ENCODE peak calls at places on chromosomes 1 and 21, in five cellular contexts. One of them, this sample, is unnamed. For H3K9me3, the result is how much of the 10 kb centered on the place peaks cover.

GRCh38 chr1:191320062-191320461 is 838.2 kb upstream of the RGS18 start:
- DNase-seq in A549: no peak
- DNase-seq in OCI-LY7: no peak
- DNase-seq in IMR-90: no peak
- DNase-seq in psoas muscle: no peak
- DNase-seq in this sample: peak

GRCh38 chr1:162088281-162088969 is 18.9 kb downstream of the NOS1AP start:
- DNase-seq in IMR-90: peak
- DNase-seq in psoas muscle: no peak
- DNase-seq in A549: no peak
- DNase-seq in OCI-LY7: no peak
- DNase-seq in this sample: no peak

GRCh38 chr1:35931424-35932157 is 686 bp downstream of the AGO3 start:
- DNase-seq in psoas muscle: peak
- DNase-seq in OCI-LY7: no peak
- DNase-seq in IMR-90: peak
- DNase-seq in A549: no peak
- DNase-seq in this sample: peak

GRCh38 chr1:179840107-179840506 is 37.5 kb downstream of the TOR1AIP2 start:
- DNase-seq in psoas muscle: no peak
- DNase-seq in A549: no peak
- DNase-seq in IMR-90: no peak
- DNase-seq in OCI-LY7: no peak
- DNase-seq in this sample: no peak

GRCh38 chr21:44927587-44928461 is 7.1 kb upstream of the ITGB2 start:
- DNase-seq in A549: peak
- DNase-seq in psoas muscle: peak
- DNase-seq in IMR-90: peak
- DNase-seq in OCI-LY7: peak
- DNase-seq in this sample: no peak

GRCh38 chr1:204286841-204287387 is 72.8 kb downstream of the PLEKHA6 start:
- DNase-seq in IMR-90: no peak
- DNase-seq in OCI-LY7: peak
- DNase-seq in A549: peak
- DNase-seq in psoas muscle: no peak
- DNase-seq in this sample: no peak

GRCh38 chr1:230071316-230071715 is 4.3 kb downstream of the GALNT2 start:
- DNase-seq in psoas muscle: no peak
- DNase-seq in IMR-90: no peak
- DNase-seq in OCI-LY7: no peak
- DNase-seq in A549: no peak
- DNase-seq in this sample: no peak

GRCh38 chr21:45835301-45836267 is 146.0 kb upstream of the COL6A1 start:
- DNase-seq in OCI-LY7: no peak
- DNase-seq in psoas muscle: no peak
- DNase-seq in A549: no peak
- DNase-seq in IMR-90: no peak
- DNase-seq in this sample: peak

GRCh38 chr1:5999711-6000443 is 7.7 kb upstream of the NPHP4 start:
- DNase-seq in psoas muscle: peak
- DNase-seq in A549: no peak
- DNase-seq in OCI-LY7: no peak
- DNase-seq in IMR-90: no peak
- DNase-seq in this sample: no peak

GRCh38 chr21:37366488-37367300 is at the start of gene DYRK1A:
- DNase-seq in IMR-90: peak
- DNase-seq in psoas muscle: peak
- DNase-seq in A549: peak
- DNase-seq in OCI-LY7: peak
- DNase-seq in this sample: peak

GRCh38 chr1:192512426-192513125 is 63.0 kb upstream of the RGS1 start:
- DNase-seq in OCI-LY7: no peak
- DNase-seq in IMR-90: no peak
- DNase-seq in A549: no peak
- DNase-seq in psoas muscle: no peak
- DNase-seq in this sample: no peak

GRCh38 chr1:192506741-192507155 is 68.8 kb upstream of the RGS1 start:
- DNase-seq in A549: peak
- DNase-seq in psoas muscle: no peak
- DNase-seq in OCI-LY7: peak
- DNase-seq in IMR-90: peak
- DNase-seq in this sample: no peak
- TF ChIP-seq CTCF in A549: peak
- TF ChIP-seq CTCF in psoas muscle: no peak
- TF ChIP-seq CTCF in OCI-LY7: peak
- TF ChIP-seq CTCF in IMR-90: peak
- TF ChIP-seq CTCF in this sample: peak

GRCh38 chr1:28737245-28738137 is 751 bp downstream of the YTHDF2 start:
- DNase-seq in OCI-LY7: peak
- DNase-seq in psoas muscle: peak
- DNase-seq in IMR-90: peak
- DNase-seq in A549: peak
- DNase-seq in this sample: peak

GRCh38 chr1:28744184-28744583 is 7.4 kb downstream of the YTHDF2 start:
- DNase-seq in IMR-90: no peak
- DNase-seq in OCI-LY7: no peak
- DNase-seq in A549: no peak
- DNase-seq in psoas muscle: no peak
- DNase-seq in this sample: no peak

GRCh38 chr1:28735961-28736449 is 735 bp upstream of the YTHDF2 start:
- DNase-seq in IMR-90: no peak
- DNase-seq in psoas muscle: no peak
- DNase-seq in A549: no peak
- DNase-seq in OCI-LY7: no peak
- DNase-seq in this sample: no peak

GRCh38 chr1:28736450-28737244 is at the start of gene YTHDF2:
- DNase-seq in A549: peak
- DNase-seq in IMR-90: peak
- DNase-seq in psoas muscle: peak
- DNase-seq in OCI-LY7: peak
- DNase-seq in this sample: peak

DNA sequence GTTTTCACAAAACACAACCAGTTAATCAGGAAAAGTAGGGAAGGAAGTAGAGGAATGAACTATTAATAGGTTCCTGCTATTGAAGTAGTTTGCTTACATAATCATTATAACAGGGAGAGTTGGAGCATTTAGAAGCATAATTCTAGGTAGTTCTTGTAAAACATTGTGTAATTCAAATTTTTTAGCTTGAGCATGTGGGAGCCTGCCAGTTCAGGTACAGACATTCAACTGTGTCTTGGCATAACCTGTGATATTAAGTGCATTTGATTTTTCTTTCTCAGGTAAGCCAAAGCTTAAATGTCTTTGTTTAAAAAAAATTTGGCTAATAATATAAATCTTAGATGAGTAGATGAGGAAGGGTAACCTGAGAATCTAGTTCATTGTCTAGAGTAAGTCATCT is 3.4 kb downstream of the YTHDF2 start:
- DNase-seq in IMR-90: no peak
- DNase-seq in OCI-LY7: no peak
- DNase-seq in A549: no peak
- DNase-seq in psoas muscle: no peak
- DNase-seq in this sample: no peak
- H3K4me3 ChIP-seq in IMR-90: no peak
- H3K4me3 ChIP-seq in OCI-LY7: peak
- H3K4me3 ChIP-seq in A549: no peak
- H3K4me3 ChIP-seq in psoas muscle: peak
- H3K4me3 ChIP-seq in this sample: no peak

DNA sequence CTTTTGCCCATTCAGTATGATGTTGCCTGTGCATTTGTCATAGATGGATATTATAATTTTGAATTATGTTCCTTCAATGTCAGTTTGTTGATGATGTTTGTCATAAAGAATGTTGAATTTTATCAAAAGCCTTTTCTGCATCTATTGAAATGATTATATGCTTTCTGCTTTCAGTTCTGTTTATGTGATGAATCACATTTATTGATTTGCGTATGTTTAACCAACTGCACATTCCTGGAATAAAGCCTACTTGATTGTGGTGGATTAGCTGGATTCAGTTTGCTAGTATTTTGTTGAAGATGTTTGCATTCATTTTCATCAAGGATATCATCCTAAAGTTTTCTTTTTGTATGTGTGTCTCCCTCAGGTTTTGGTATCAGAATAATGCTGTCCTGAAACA is 5.7 kb upstream of the OR2M4 start:
- DNase-seq in A549: no peak
- DNase-seq in OCI-LY7: no peak
- DNase-seq in IMR-90: no peak
- DNase-seq in psoas muscle: no peak
- DNase-seq in this sample: no peak
- H3K9me3 ChIP-seq in A549: under half
- H3K9me3 ChIP-seq in OCI-LY7: under half
- H3K9me3 ChIP-seq in IMR-90: under half
- H3K9me3 ChIP-seq in psoas muscle: under half
- H3K9me3 ChIP-seq in this sample: under half

GRCh38 chr21:17853393-17854275 is 34.5 kb upstream of the C21orf91 start:
- DNase-seq in OCI-LY7: no peak
- DNase-seq in IMR-90: no peak
- DNase-seq in A549: no peak
- DNase-seq in psoas muscle: no peak
- DNase-seq in this sample: no peak
- TF ChIP-seq CTCF in OCI-LY7: no peak
- TF ChIP-seq CTCF in IMR-90: no peak
- TF ChIP-seq CTCF in A549: no peak
- TF ChIP-seq CTCF in psoas muscle: no peak
- TF ChIP-seq CTCF in this sample: no peak

DNA sequence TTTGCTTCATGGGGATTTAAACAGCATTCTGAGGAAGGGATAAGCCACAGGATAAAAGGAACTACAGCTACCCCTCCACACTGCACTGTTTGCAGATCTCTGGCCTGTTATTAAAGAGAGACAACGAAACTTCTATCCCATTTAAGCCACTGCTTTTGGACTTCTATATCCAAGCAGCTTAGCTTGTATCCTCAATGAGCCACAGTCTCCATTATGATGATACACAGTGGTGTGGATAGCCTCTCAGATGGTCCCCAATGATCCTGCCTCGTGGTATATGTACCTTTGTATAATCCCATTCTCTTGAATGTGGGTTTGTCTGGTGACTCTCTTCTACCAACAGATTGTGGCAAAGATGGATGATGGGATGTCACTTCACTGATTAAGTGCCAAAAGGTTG is 36.0 kb upstream of the MARK1 start:
- DNase-seq in OCI-LY7: no peak
- DNase-seq in A549: no peak
- DNase-seq in IMR-90: no peak
- DNase-seq in psoas muscle: no peak
- DNase-seq in this sample: no peak
- H3K4me3 ChIP-seq in OCI-LY7: no peak
- H3K4me3 ChIP-seq in A549: no peak
- H3K4me3 ChIP-seq in IMR-90: no peak
- H3K4me3 ChIP-seq in psoas muscle: no peak
- H3K4me3 ChIP-seq in this sample: no peak